ENCODE peak calls at places on chromosomes 4 and X, in nine cellular contexts. L is transverse colon, G is heart left ventricle, V is DND-41, E is pancreas, B is PC-3, W is fibroblast of lung, C is esophagus squamous epithelium, S is lung. I is an unnamed sample.

GRCh38 chrX:82230013-82230412 is 1028.1 kb downstream of the SH3BGRL start:
- DNase-seq in B (no peak), V (no peak), S (no peak), G (no peak), E (no peak), L (no peak), C (no peak), W (no peak), I (no peak)

GRCh38 chr4:138510053-138510452 is 267.9 kb upstream of the SLC7A11 start:
- DNase-seq in L (no peak), B (no peak), S (no peak), W (no peak), E (no peak), G (no peak), V (no peak), C (no peak), I (no peak)

GRCh38 chr4:150867148-150867547 is 147.9 kb downstream of the LRBA start:
- DNase-seq in L (no peak), E (no peak), B (peak), S (no peak), C (no peak), G (no peak), V (peak), W (peak), I (peak)

GRCh38 chr4:85147481-85148076 is 181.1 kb upstream of the WDFY3 start:
- DNase-seq in W (peak), G (peak), C (peak), S (no peak), B (peak), L (peak), V (peak), E (no peak), I (peak)

GRCh38 chrX:17547658-17548057 is 172.7 kb downstream of the NHS start:
- DNase-seq in B (peak), E (peak), C (no peak), S (peak), V (no peak), W (peak), G (peak), L (peak), I (peak)

GRCh38 chr4:149676076-149676475 is 139.6 kb downstream of the IQCM start:
- DNase-seq in W (no peak), B (no peak), V (no peak), S (no peak), G (no peak), L (no peak), E (no peak), C (no peak), I (no peak)

GRCh38 chr4:150332086-150332485 is 249.9 kb upstream of the MAB21L2 start:
- DNase-seq in S (no peak), B (no peak), C (no peak), E (no peak), L (no peak), V (no peak), W (no peak), G (no peak), I (no peak)

GRCh38 chr4:108527729-108528128 is 92.6 kb upstream of the RPL34 start:
- DNase-seq in B (no peak), E (no peak), C (no peak), S (no peak), W (no peak), L (no peak), G (no peak), V (peak), I (no peak)

GRCh38 chr4:75860606-75861005 is 41.6 kb downstream of the PPEF2 start:
- DNase-seq in C (no peak), W (no peak), B (no peak), E (no peak), V (no peak), L (no peak), S (no peak), G (no peak), I (no peak)

GRCh38 chrX:15988661-15989603 is 134.3 kb upstream of the AP1S2 start:
- DNase-seq in S (no peak), V (no peak), W (peak), G (no peak), C (no peak), L (no peak), E (no peak), B (peak), I (no peak)

GRCh38 chrX:2707334-2707760 is 16.3 kb downstream of the CD99 start:
- DNase-seq in W (peak), C (no peak), S (peak), E (no peak), L (peak), V (peak), B (peak), G (peak), I (no peak)

GRCh38 chr4:78557841-78558240 is 6.3 kb downstream of the ANXA3 start:
- DNase-seq in W (no peak), G (no peak), C (no peak), S (no peak), L (no peak), V (no peak), B (no peak), E (no peak), I (no peak)

GRCh38 chr4:5979981-5980380 is 38.2 kb downstream of the C4orf50 start:
- DNase-seq in V (no peak), S (no peak), W (no peak), G (no peak), E (no peak), C (no peak), B (peak), L (no peak), I (peak)

GRCh38 chr4:98260047-98260578 is 1.1 kb upstream of the RAP1GDS1 start:
- DNase-seq in L (peak), E (peak), C (peak), W (no peak), B (peak), S (peak), G (peak), V (no peak), I (peak)

GRCh38 chr4:15314974-15315373 is 112.9 kb upstream of the C1QTNF7 start:
- DNase-seq in G (no peak), L (no peak), E (no peak), B (no peak), V (no peak), W (no peak), C (no peak), S (no peak), I (no peak)

GRCh38 chr4:38783109-38783460 is 295 bp upstream of the TLR10 start:
- DNase-seq in V (no peak), B (no peak), L (no peak), E (no peak), C (no peak), S (no peak), W (no peak), G (no peak), I (no peak)

GRCh38 chr4:53098681-53099121 is 236.6 kb downstream of the RASL11B start:
- DNase-seq in L (no peak), G (no peak), E (no peak), V (no peak), W (peak), B (peak), C (no peak), S (no peak), I (no peak)

GRCh38 chr4:10584042-10584441 is 100.5 kb downstream of the CLNK start:
- DNase-seq in E (no peak), G (peak), V (peak), B (peak), S (no peak), C (no peak), L (peak), W (peak), I (no peak)

GRCh38 chr4:54586343-54586953 is 71.3 kb upstream of the KIT start:
- DNase-seq in B (peak), E (no peak), S (no peak), L (peak), C (no peak), V (no peak), W (peak), G (no peak), I (peak)

GRCh38 chr4:172734555-172734954 is 434.1 kb upstream of the GALNT7 start:
- DNase-seq in V (no peak), E (no peak), L (no peak), C (no peak), W (no peak), B (no peak), G (no peak), S (no peak), I (no peak)

GRCh38 chr4:10731690-10732089 is 47.1 kb upstream of the CLNK start:
- DNase-seq in E (no peak), L (no peak), W (no peak), C (no peak), S (no peak), V (no peak), B (no peak), G (no peak), I (no peak)

GRCh38 chr4:90226734-90227133 is 99.5 kb downstream of the CCSER1 start:
- DNase-seq in S (no peak), B (peak), C (no peak), L (no peak), G (no peak), E (no peak), V (no peak), W (no peak), I (no peak)

GRCh38 chrX:331772-332495 is 13.3 kb upstream of the GTPBP6 start:
- DNase-seq in V (no peak), E (peak), L (no peak), W (no peak), G (no peak), B (no peak), C (no peak), S (no peak), I (no peak)

GRCh38 chr4:115515379-115516171 is 402.2 kb upstream of the NDST4 start:
- DNase-seq in B (no peak), V (peak), G (no peak), C (no peak), E (no peak), W (no peak), L (no peak), S (no peak), I (no peak)

GRCh38 chr4:65773636-65774035 is 103.3 kb upstream of the EPHA5 start:
- DNase-seq in W (no peak), V (no peak), C (no peak), E (no peak), G (no peak), L (no peak), S (no peak), B (no peak), I (no peak)

GRCh38 chrX:103329991-103330390 is at the start of gene TCEAL7:
- DNase-seq in B (no peak), G (no peak), L (no peak), W (peak), S (no peak), V (no peak), C (no peak), E (no peak), I (peak)

GRCh38 chr4:18291981-18292380 is 270.4 kb upstream of the LCORL start:
- DNase-seq in S (no peak), G (no peak), E (no peak), W (no peak), B (no peak), L (no peak), V (no peak), C (no peak), I (no peak)

GRCh38 chr4:7778524-7779193 is 161.0 kb downstream of the AFAP1 start:
- DNase-seq in W (peak), B (no peak), G (peak), C (no peak), V (no peak), S (no peak), E (no peak), L (no peak), I (no peak)

GRCh38 chr4:23516719-23517118 is 373.1 kb downstream of the PPARGC1A start:
- DNase-seq in L (no peak), C (no peak), E (no peak), S (no peak), W (no peak), V (no peak), G (no peak), B (no peak), I (no peak)

GRCh38 chr4:24604558-24605214 is 20.3 kb upstream of the DHX15 start:
- DNase-seq in G (no peak), L (no peak), E (no peak), B (peak), V (no peak), S (no peak), C (no peak), W (peak), I (no peak)

GRCh38 chr4:138327334-138327733 is 85.2 kb upstream of the SLC7A11 start:
- DNase-seq in L (no peak), C (no peak), V (peak), G (no peak), W (no peak), S (no peak), B (no peak), E (no peak), I (no peak)

GRCh38 chrX:42602566-42602965 is 175.4 kb downstream of the PPP1R2C start:
- DNase-seq in G (no peak), B (no peak), E (no peak), S (no peak), L (no peak), V (no peak), W (no peak), C (no peak), I (no peak)

GRCh38 chr4:141913928-141914327 is 277.5 kb downstream of the IL15 start:
- DNase-seq in C (no peak), B (no peak), S (no peak), E (no peak), L (no peak), W (no peak), G (no peak), V (no peak), I (peak)

GRCh38 chr4:81039351-81040174 is 9.1 kb downstream of the BMP3 start:
- DNase-seq in L (peak), C (no peak), S (peak), E (no peak), B (peak), W (no peak), G (no peak), V (no peak), I (no peak)

GRCh38 chrX:120562569-120562926 is 1.8 kb upstream of the CUL4B start:
- DNase-seq in G (no peak), W (no peak), V (no peak), S (no peak), E (no peak), C (no peak), B (no peak), L (no peak), I (no peak)

GRCh38 chr4:100391913-100392312 is 125.9 kb downstream of the EMCN start:
- DNase-seq in L (no peak), W (peak), V (no peak), B (peak), E (no peak), S (no peak), G (no peak), C (no peak), I (peak)

GRCh38 chr4:11427201-11427996 is 1.3 kb downstream of the HS3ST1 start:
- DNase-seq in B (no peak), W (peak), L (no peak), V (no peak), C (no peak), S (no peak), E (no peak), G (no peak), I (no peak)

DNA sequence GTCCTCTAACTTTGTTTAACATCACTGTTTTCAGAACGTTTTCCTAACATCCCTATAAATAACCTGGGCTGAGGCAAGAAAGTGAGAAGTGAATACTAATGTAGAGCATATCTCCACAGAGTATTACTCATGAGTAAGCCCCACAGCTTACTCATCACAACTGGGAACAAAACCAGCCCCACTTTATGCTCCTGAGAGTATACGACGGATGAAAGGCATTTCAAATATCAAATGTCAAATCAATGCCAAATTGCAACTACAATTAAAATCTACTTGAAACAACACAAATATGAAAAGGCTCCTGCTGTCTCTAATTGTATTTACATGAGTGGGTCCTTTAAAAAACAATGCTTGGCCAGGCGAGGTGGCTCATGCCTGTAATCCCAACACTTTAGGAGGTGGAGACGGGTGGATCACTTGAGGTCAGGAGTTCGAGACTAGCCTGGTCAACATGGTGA is 41.2 kb downstream of the SH3RF1 start:
- DNase-seq in G (peak), E (no peak), V (no peak), S (peak), L (no peak), C (no peak), B (peak), W (peak), I (no peak)
- H3K27ac ChIP-seq in G (no peak), E (no peak), V (no peak), S (peak), L (no peak), C (peak), B (peak), W (peak), I (no peak)

GRCh38 chrX:38666909-38667308 is 105.6 kb downstream of the TSPAN7 start:
- DNase-seq in G (no peak), L (no peak), E (no peak), V (no peak), W (no peak), B (no peak), C (no peak), S (no peak), I (no peak)
- H3K4me3 ChIP-seq in G (no peak), L (no peak), E (no peak), V (no peak), W (no peak), B (no peak), C (no peak), S (no peak), I (no peak)

GRCh38 chr4:1290165-1290977 is 680 bp downstream of the MAEA start:
- DNase-seq in S (no peak), L (peak), B (peak), W (no peak), C (no peak), G (no peak), V (no peak), E (peak), I (peak)
- H3K27ac ChIP-seq in S (peak), L (peak), B (peak), W (peak), C (peak), G (peak), V (peak), E (peak), I (peak)

GRCh38 chr4:70291341-70291740 is 43.4 kb upstream of the CABS1 start:
- DNase-seq in W (no peak), C (no peak), V (no peak), G (no peak), E (no peak), S (no peak), L (no peak), B (no peak), I (no peak)
- H3K4me3 ChIP-seq in W (no peak), C (no peak), V (no peak), G (no peak), E (no peak), S (no peak), L (no peak), B (no peak), I (no peak)

DNA sequence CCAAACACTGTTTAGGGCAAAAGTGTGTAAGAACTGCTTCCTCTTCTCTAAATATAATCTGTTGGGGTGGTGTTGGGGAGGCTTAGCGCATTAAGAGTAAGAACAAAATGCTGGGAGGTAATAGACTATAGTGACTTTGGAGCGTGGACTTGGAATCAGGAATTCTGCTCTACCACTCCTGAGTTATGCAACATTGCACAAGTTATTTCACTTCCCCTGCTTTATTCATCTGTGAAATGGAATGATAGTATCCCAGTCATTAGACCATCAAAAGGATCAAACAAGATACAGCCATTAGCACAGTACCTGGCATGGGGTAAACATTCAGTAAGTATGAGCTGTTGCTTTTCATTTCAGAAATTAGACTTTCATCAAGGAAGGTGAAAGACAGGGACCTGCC is 58.7 kb downstream of the IGFBP7 start:
- DNase-seq in G (no peak), W (no peak), B (no peak), E (no peak), S (no peak), C (no peak), L (no peak), V (no peak), I (no peak)
- H3K27ac ChIP-seq in G (peak), W (no peak), B (no peak), E (peak), S (no peak), C (peak), L (peak), V (no peak), I (no peak)

DNA sequence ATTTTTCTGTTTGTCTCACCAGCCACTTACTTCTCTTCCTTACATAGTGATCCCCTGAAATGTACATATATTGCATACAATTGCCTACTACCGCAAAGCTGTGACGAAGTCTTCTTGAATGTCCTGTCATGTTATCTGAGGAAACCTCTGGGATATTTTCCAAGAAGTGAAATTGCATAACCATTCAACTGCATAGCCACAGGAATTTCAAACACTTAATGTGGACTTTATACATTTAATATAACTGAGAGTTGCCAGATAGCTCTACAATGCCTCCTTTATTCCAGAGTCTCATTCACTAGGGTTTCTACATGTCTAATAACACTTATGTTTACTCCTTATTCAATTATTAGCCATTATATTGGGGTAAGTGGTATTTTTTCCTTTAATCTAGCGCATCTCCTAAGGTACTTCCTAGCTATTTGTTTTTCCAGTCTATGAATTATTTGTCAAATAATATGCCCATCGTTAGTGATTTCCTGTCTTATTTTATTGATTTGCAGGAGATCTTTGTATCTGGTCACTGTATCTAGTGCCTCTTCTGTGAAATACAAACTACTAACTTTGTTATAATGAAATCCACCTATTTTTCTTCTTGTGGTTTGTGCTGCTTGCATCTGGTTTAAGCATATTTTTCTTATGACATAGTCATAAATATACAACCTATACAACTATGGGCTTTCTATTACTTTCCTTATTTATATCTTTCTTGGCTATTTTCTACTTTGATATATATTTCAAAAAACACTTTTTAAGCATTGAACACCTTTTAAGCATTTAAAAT is 69.2 kb upstream of the GRID2 start:
- DNase-seq in W (peak), B (peak), G (no peak), E (no peak), L (no peak), S (no peak), C (no peak), V (no peak), I (peak)
- H3K4me3 ChIP-seq in W (no peak), B (peak), G (no peak), E (no peak), L (no peak), S (no peak), C (no peak), V (no peak), I (no peak)

GRCh38 chr4:60743654-60744053 is 456.5 kb upstream of the ADGRL3 start:
- DNase-seq in E (no peak), V (no peak), G (no peak), S (no peak), L (no peak), B (no peak), C (no peak), W (no peak), I (no peak)

GRCh38 chr4:60746172-60746571 is 454.0 kb upstream of the ADGRL3 start:
- DNase-seq in W (no peak), S (no peak), L (no peak), V (no peak), G (no peak), E (no peak), C (no peak), B (no peak), I (no peak)

DNA sequence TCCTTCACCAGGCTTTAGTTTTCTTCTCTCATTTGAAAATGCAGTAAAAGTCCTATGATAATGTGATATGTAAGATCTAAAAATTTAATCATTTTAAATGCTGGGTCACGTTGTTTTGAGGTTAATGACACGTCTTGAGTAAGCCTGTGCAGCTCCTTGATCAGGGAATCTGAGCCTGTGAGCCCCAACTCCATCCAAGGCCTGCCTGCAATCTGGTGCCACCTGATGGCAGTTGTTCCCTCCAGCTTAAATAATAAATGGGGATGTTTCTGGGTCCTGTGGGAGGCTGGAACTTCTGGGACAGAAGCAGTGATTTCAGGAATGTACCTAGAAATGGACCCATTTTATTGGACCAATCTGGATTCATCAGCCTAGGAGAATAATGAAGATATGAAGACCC is 455.4 kb upstream of the ADGRL3 start:
- DNase-seq in G (no peak), E (no peak), S (no peak), C (no peak), B (peak), L (no peak), W (peak), V (no peak), I (peak)
- H3K27ac ChIP-seq in G (no peak), E (no peak), S (no peak), C (no peak), B (no peak), L (no peak), W (no peak), V (no peak), I (no peak)